ENCODE peak calls at places on chromosomes 11 and 22, in five cellular contexts. F is sigmoid colon, R is K562, A is prostate gland, U is esophagus muscularis mucosa. Z is an unnamed sample.

GRCh38 chr22:50730941-50731661 is 6.9 kb upstream of the ACR start:
- DNase-seq in U (no peak), F (no peak), R (no peak), A (no peak), Z (no peak)

GRCh38 chr11:67642490-67643120 is 3.0 kb upstream of the TBX10 start:
- DNase-seq in F (peak; percentile 19), R (no peak), U (no peak), A (no peak), Z (no peak)

GRCh38 chr11:103961010-103961409 is 75.4 kb upstream of the DDI1 start:
- DNase-seq in A (no peak), U (no peak), R (no peak), F (no peak), Z (no peak)

GRCh38 chr11:46338988-46339666 is 8.1 kb upstream of the DGKZ start:
- DNase-seq in F (no peak), A (peak; percentile 59), R (no peak), U (no peak), Z (no peak)

GRCh38 chr11:130269544-130269943 is 45.2 kb downstream of the ZBTB44 start:
- DNase-seq in R (no peak), A (no peak), U (no peak), F (no peak), Z (no peak)

GRCh38 chr11:33262016-33262638 is 4.9 kb downstream of the HIPK3 start:
- DNase-seq in R (no peak), A (no peak), U (no peak), F (no peak), Z (no peak)

GRCh38 chr11:27274854-27275395 is 88.1 kb downstream of the CCDC34 start:
- DNase-seq in R (no peak), U (no peak), F (no peak), A (no peak), Z (no peak)

GRCh38 chr11:11157201-11157600 is 195.8 kb downstream of the CSNK2A3 start:
- DNase-seq in A (no peak), U (peak; percentile 45), R (peak; percentile 30), F (no peak), Z (no peak)

GRCh38 chr11:46273511-46274205 is 3.8 kb upstream of the CREB3L1 start:
- DNase-seq in F (no peak), U (no peak), A (peak; percentile 79), R (no peak), Z (peak; percentile 78)

GRCh38 chr11:123719452-123719851 is 22.0 kb downstream of the ZNF202 start:
- DNase-seq in A (no peak), U (no peak), R (no peak), F (no peak), Z (no peak)

GRCh38 chr22:37281646-37282384 is 493 bp upstream of the CYTH4 start:
- DNase-seq in A (no peak), U (no peak), R (no peak), F (no peak), Z (no peak)

GRCh38 chr22:44463151-44463550 is 34.9 kb downstream of the RTL6 start:
- DNase-seq in U (peak; percentile 84), F (no peak), R (no peak), A (no peak), Z (no peak)

GRCh38 chr11:117908261-117908895 is 20.8 kb downstream of the TMPRSS13 start:
- DNase-seq in F (peak; percentile 53), R (peak; percentile 30), A (no peak), U (no peak), Z (no peak)
- TF ChIP-seq POLR2A in F (no peak), R (no peak), A (no peak), U (no peak), Z (no peak)

GRCh38 chr11:97202613-97203292 is 812.9 kb downstream of the JRKL start:
- DNase-seq in F (no peak), R (no peak), A (no peak), U (no peak), Z (no peak)
- TF ChIP-seq POLR2AphosphoS5 in F (no peak), R (no peak), A (no peak), U (no peak), Z (no peak)

DNA sequence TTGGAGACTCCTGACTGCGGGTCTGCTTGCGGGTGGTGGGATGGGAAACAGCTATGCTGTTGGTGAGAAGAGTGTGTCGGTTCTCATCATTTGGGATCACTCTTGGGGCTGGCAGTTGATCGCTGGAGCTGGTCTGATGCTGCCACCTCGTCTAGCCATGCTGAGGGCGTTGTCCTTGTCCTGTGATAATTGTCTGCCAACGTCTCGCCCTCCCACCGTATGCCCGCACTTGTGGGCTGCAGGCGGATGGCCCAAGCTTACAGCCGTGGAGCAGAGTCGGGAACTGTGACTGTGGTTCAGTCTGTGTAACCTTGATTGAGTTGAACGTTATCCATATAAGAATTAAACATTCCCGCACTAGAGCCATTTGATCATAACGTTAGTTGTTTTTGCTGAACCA is 204.4 kb downstream of the TBC1D22A start:
- DNase-seq in U (no peak), R (no peak), F (peak; percentile 49), A (no peak), Z (no peak)
- H3K27ac ChIP-seq in U (no peak overlapping the region), R (no peak overlapping the region), F (no peak overlapping the region), A (no peak overlapping the region), Z (no peak overlapping the region)

DNA sequence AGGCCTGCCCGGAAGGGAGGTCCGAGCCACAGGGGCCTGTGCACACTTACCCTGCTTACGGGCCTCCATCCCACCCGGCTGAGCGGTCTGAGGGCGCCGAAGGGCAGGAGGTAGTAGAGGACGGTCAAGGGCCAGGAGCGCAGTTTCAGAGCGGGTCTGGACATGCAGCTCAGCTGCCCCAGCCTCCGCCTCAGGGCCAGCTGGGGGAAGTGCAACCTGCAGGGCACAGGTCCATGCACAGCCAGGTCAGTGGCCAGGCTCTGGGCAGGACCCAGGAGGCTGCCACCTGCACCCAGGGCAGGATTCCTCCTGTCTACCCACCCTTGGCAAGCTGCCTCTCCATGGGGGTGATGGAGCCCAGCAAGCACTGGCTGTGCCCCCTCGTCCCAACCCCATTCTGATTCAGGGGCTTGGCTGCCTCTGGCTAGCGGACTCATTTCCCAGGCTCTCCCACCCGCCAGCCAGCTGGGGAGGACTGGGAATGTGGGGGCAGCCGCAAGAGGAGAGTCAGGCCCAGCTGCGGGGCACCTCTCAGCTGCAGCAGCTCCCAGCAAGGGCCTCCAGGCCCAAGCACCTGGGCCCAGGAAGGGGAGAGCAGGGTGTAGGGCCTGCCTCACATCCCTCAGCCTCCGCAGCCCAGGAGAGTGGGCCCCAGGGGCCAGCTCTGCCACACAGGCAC is 38.2 kb downstream of the PISD start:
- DNase-seq in F (no peak), A (no peak), U (no peak), R (no peak), Z (no peak)
- TF ChIP-seq POLR2A in F (no peak), A (no peak), U (no peak), R (no peak), Z (no peak)

GRCh38 chr22:42922374-42923177 is 65.5 kb upstream of the ARFGAP3 start:
- DNase-seq in U (no peak), R (no peak), F (no peak), A (no peak), Z (no peak)
- TF ChIP-seq POLR2AphosphoS5 in U (no peak), R (no peak), F (no peak), A (no peak), Z (peak; percentile 38)

GRCh38 chr22:46659059-46659790 is 39.0 kb downstream of the GRAMD4 start:
- DNase-seq in A (no peak), U (no peak), F (no peak), R (no peak), Z (no peak)
- H3K27ac ChIP-seq in A (no peak overlapping the region), U (no peak overlapping the region), F (no peak overlapping the region), R (no peak overlapping the region), Z (no peak overlapping the region)

GRCh38 chr11:29159552-29160465 is 857.0 kb downstream of the KCNA4 start:
- DNase-seq in U (no peak), A (peak; percentile 11), F (no peak), R (peak; percentile 6), Z (peak; percentile 34)
- TF ChIP-seq POLR2A in U (no peak), A (no peak), F (no peak), R (no peak), Z (no peak)

GRCh38 chr11:82732734-82733443 is 775 bp downstream of the FAM181B start:
- DNase-seq in R (peak; percentile 38), F (no peak), U (no peak), A (no peak), Z (no peak)

GRCh38 chr11:82732348-82732733 is 1.3 kb downstream of the FAM181B start:
- DNase-seq in A (no peak), F (no peak), U (no peak), R (no peak), Z (no peak)

GRCh38 chr11:82731691-82732277 is 1.9 kb downstream of the FAM181B start:
- DNase-seq in F (no peak), U (no peak), A (no peak), R (no peak), Z (no peak)

GRCh38 chr11:82734120-82734479 is 436 bp upstream of the FAM181B start:
- DNase-seq in U (no peak), F (no peak), R (no peak), A (no peak), Z (no peak)

DNA sequence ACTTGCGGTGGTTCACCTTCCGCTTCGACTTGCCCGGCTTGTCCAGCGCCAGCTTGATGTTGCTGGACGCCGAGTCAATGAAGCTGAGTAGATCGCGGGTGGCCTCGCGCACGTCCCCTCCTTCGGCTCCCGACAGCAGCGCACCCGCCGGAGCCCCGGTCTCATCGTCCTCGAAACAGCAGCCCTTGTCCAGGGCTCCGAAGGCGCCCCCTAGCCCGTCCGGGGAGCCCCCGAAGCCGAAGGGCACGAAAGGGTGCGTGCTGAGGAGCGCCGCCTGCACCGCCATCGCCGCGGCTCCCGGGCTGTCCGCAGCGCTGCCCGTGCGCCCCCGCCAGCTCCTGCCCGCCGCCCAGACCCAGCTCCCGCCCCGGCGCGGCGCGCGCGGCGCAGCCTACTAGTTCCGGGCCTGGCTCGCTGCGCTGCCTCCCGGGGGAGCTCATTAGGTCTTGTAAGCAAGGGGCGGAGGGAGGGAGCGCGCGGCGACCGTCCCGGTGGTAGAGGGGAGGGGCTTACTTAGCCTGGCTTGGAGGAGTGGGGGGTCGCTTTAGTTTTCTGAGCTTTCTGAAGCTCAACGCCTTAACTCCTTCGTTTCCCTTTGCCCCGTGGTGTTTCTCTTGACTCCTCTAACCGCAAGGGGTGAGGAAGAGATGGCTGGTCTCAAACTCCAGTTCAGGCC is at the start of gene FAM181B:
- DNase-seq in F (peak; percentile 72), R (peak; percentile 56), A (no peak), U (no peak), Z (peak; percentile 38)
- TF ChIP-seq POLR2AphosphoS5 in F (no peak), R (no peak), A (no peak), U (no peak), Z (no peak)

Z was measured in stomach.